ENCODE peak calls at places on chromosomes 16 and 17, in four cellular contexts. One of them, this sample, is unnamed.

GRCh38 chr17:46193626-46194392 is 580 bp upstream of the KANSL1 start:
- DNase-seq in AG04450: peak; percentile 70
- DNase-seq in IMR-90: peak; percentile 88
- DNase-seq in RWPE1: peak; percentile 96
- DNase-seq in this sample: peak; percentile 98

GRCh38 chr16:83717814-83718213 is 90.0 kb upstream of the HSBP1 start:
- DNase-seq in RWPE1: no peak
- DNase-seq in AG04450: no peak
- DNase-seq in IMR-90: peak; percentile 49
- DNase-seq in this sample: peak; percentile 76

GRCh38 chr17:1203111-1203966 is 23.6 kb upstream of the ABR start:
- DNase-seq in IMR-90: peak; percentile 51
- DNase-seq in RWPE1: peak; percentile 93
- DNase-seq in AG04450: no peak
- DNase-seq in this sample: peak; percentile 82

GRCh38 chr16:27242868-27243590 is 25.5 kb downstream of the NSMCE1 start:
- DNase-seq in AG04450: peak; percentile 94
- DNase-seq in IMR-90: peak; percentile 98
- DNase-seq in RWPE1: no peak
- DNase-seq in this sample: peak; percentile 98

GRCh38 chr17:57164814-57165213 is 79.8 kb downstream of the AKAP1 start:
- DNase-seq in RWPE1: no peak
- DNase-seq in IMR-90: no peak
- DNase-seq in AG04450: no peak
- DNase-seq in this sample: no peak

GRCh38 chr16:59060212-59060611 is 326.1 kb upstream of the GOT2 start:
- DNase-seq in AG04450: peak; percentile 3
- DNase-seq in IMR-90: peak; percentile 84
- DNase-seq in RWPE1: no peak
- DNase-seq in this sample: peak; percentile 36

GRCh38 chr17:28760987-28761562 is 17.3 kb downstream of the TRAF4 start:
- DNase-seq in IMR-90: peak; percentile 66
- DNase-seq in RWPE1: no peak
- DNase-seq in AG04450: no peak
- DNase-seq in this sample: peak; percentile 48

GRCh38 chr16:84117482-84117843 is 721 bp upstream of the MBTPS1 start:
- DNase-seq in IMR-90: peak; percentile 31
- DNase-seq in RWPE1: peak; percentile 11
- DNase-seq in AG04450: no peak
- DNase-seq in this sample: peak; percentile 63

GRCh38 chr17:77427471-77427991 is 286.8 kb downstream of the SEC14L1 start:
- DNase-seq in AG04450: no peak
- DNase-seq in RWPE1: peak; percentile 63
- DNase-seq in IMR-90: peak; percentile 89
- DNase-seq in this sample: peak; percentile 90

GRCh38 chr17:66602659-66603363 is 232.1 kb upstream of the CACNG5 start:
- DNase-seq in IMR-90: peak; percentile 77
- DNase-seq in RWPE1: no peak
- DNase-seq in AG04450: no peak
- DNase-seq in this sample: peak; percentile 52

GRCh38 chr17:42101513-42102292 is 3.4 kb upstream of the ZNF385C start:
- DNase-seq in RWPE1: peak; percentile 61
- DNase-seq in IMR-90: peak; percentile 57
- DNase-seq in AG04450: peak; percentile 13
- DNase-seq in this sample: peak; percentile 50

GRCh38 chr17:61400786-61401279 is 1.2 kb downstream of the TBX2 start:
- DNase-seq in IMR-90: no peak
- DNase-seq in AG04450: no peak
- DNase-seq in RWPE1: no peak
- DNase-seq in this sample: peak; percentile 50

GRCh38 chr17:59369026-59369724 is 37.7 kb downstream of the YPEL2 start:
- DNase-seq in RWPE1: no peak
- DNase-seq in AG04450: no peak
- DNase-seq in IMR-90: no peak
- DNase-seq in this sample: no peak

GRCh38 chr17:19513897-19514488 is 19.7 kb upstream of the SLC47A1 start:
- DNase-seq in AG04450: peak; percentile 24
- DNase-seq in RWPE1: peak; percentile 44
- DNase-seq in IMR-90: peak; percentile 60
- DNase-seq in this sample: peak; percentile 79

GRCh38 chr16:67833418-67834241 is 8.5 kb upstream of the THAP11 start:
- DNase-seq in AG04450: peak; percentile 63
- DNase-seq in RWPE1: peak; percentile 91
- DNase-seq in IMR-90: peak; percentile 84
- DNase-seq in this sample: peak; percentile 91

GRCh38 chr17:78697122-78697845 is 84.8 kb downstream of the CYTH1 start:
- DNase-seq in IMR-90: peak; percentile 56
- DNase-seq in RWPE1: no peak
- DNase-seq in AG04450: no peak
- DNase-seq in this sample: no peak

GRCh38 chr17:37844158-37844976 is 79.8 kb upstream of the TBC1D3K start:
- DNase-seq in IMR-90: peak; percentile 58
- DNase-seq in AG04450: peak; percentile 15
- DNase-seq in RWPE1: peak; percentile 50
- DNase-seq in this sample: peak; percentile 67

GRCh38 chr16:72947379-72948237 is 100.3 kb downstream of the ZFHX3 start:
- DNase-seq in RWPE1: no peak
- DNase-seq in IMR-90: no peak
- DNase-seq in AG04450: no peak
- DNase-seq in this sample: no peak

GRCh38 chr17:13931111-13931526 is 138.2 kb upstream of the COX10 start:
- DNase-seq in IMR-90: peak; percentile 19
- DNase-seq in AG04450: no peak
- DNase-seq in RWPE1: no peak
- DNase-seq in this sample: peak; percentile 36

GRCh38 chr16:29198731-29199521 is 207.6 kb downstream of the NPIPB11 start:
- DNase-seq in IMR-90: no peak
- DNase-seq in RWPE1: no peak
- DNase-seq in AG04450: no peak
- DNase-seq in this sample: no peak

GRCh38 chr16:15776572-15776971 is 80.3 kb downstream of the MYH11 start:
- DNase-seq in AG04450: no peak
- DNase-seq in IMR-90: no peak
- DNase-seq in RWPE1: no peak
- DNase-seq in this sample: no peak

GRCh38 chr16:8346291-8346690 is 244.0 kb downstream of the TMEM114 start:
- DNase-seq in RWPE1: no peak
- DNase-seq in IMR-90: no peak
- DNase-seq in AG04450: no peak
- DNase-seq in this sample: no peak

GRCh38 chr17:67801626-67802175 is 23.6 kb upstream of the BPTF start:
- DNase-seq in IMR-90: no peak
- DNase-seq in AG04450: no peak
- DNase-seq in RWPE1: no peak
- DNase-seq in this sample: no peak

GRCh38 chr17:67620636-67621035 is 97.1 kb upstream of the NOL11 start:
- DNase-seq in AG04450: no peak
- DNase-seq in RWPE1: no peak
- DNase-seq in IMR-90: no peak
- DNase-seq in this sample: no peak

GRCh38 chr17:41702712-41703111 is 9.4 kb upstream of the GAST start:
- DNase-seq in RWPE1: no peak
- DNase-seq in IMR-90: no peak
- DNase-seq in AG04450: no peak
- DNase-seq in this sample: no peak

GRCh38 chr16:13453325-13453724 is 466.6 kb upstream of the ERCC4 start:
- DNase-seq in AG04450: no peak
- DNase-seq in RWPE1: peak; percentile 15
- DNase-seq in IMR-90: no peak
- DNase-seq in this sample: no peak

GRCh38 chr17:79520893-79521210 is 90.0 kb downstream of the RBFOX3 start:
- DNase-seq in AG04450: no peak
- DNase-seq in RWPE1: no peak
- DNase-seq in IMR-90: no peak
- DNase-seq in this sample: no peak

GRCh38 chr17:78725448-78726021 is 56.5 kb downstream of the CYTH1 start:
- DNase-seq in AG04450: no peak
- DNase-seq in RWPE1: no peak
- DNase-seq in IMR-90: no peak
- DNase-seq in this sample: no peak

DNA sequence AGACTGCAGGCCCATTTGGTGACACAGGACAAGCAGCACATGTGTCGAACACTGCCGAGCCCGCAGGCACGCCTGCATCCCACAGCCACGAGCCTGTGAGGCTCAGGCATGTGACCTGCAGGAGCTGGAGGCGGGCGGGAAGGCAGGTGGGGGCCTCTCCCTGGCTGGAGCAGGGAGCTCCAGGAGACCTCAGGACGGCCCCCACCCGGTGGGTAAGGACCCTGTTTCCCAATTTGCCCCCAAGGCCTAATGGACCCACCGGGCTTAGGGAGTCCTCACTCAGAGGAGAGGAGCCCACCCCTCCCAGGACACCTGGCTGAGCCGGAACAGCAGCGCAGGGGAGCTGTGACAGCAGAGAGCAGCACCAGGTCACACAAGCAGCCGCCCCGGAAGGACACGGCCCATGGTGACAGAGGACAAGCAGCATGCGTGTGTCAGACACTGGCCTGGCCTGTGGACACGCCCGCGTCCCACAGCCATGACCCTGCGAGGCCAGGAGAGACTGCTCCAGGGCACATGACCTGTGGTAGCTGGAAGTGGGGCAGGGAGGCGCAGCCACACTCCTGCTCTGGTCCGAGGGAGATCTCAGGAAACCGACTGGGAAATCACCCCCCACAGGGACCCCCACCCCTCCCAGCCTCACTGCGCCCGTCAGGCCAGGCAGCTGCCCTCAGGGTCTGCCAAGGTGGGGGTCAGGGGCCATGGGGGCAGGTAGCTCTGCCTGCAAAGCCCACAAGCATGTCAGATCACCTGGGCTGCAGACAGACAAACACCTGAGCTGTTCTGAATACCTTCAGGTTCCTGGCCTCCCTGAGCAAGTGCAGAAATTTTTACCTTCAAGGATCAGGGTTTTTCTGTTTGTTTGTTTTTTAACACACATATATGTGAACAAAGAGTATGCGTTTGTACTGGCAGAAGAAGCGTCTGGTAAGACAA is 2.4 kb downstream of the SPSB3 start:
- DNase-seq in AG04450: no peak
- DNase-seq in RWPE1: no peak
- DNase-seq in IMR-90: no peak
- DNase-seq in this sample: no peak
- H3K27ac ChIP-seq in AG04450: no peak overlapping the region
- H3K27ac ChIP-seq in RWPE1: peak overlapping the region; percentile 92
- H3K27ac ChIP-seq in IMR-90: no peak overlapping the region
- H3K27ac ChIP-seq in this sample: no peak overlapping the region

GRCh38 chr16:85389679-85390470 is 223.2 kb upstream of the GSE1 start:
- DNase-seq in RWPE1: no peak
- DNase-seq in IMR-90: no peak
- DNase-seq in AG04450: no peak
- DNase-seq in this sample: no peak
- H3K27ac ChIP-seq in RWPE1: peak overlapping the region; percentile 98
- H3K27ac ChIP-seq in IMR-90: peak overlapping the region; percentile 43
- H3K27ac ChIP-seq in AG04450: peak overlapping the region; percentile 39
- H3K27ac ChIP-seq in this sample: peak overlapping the region; percentile 38

DNA sequence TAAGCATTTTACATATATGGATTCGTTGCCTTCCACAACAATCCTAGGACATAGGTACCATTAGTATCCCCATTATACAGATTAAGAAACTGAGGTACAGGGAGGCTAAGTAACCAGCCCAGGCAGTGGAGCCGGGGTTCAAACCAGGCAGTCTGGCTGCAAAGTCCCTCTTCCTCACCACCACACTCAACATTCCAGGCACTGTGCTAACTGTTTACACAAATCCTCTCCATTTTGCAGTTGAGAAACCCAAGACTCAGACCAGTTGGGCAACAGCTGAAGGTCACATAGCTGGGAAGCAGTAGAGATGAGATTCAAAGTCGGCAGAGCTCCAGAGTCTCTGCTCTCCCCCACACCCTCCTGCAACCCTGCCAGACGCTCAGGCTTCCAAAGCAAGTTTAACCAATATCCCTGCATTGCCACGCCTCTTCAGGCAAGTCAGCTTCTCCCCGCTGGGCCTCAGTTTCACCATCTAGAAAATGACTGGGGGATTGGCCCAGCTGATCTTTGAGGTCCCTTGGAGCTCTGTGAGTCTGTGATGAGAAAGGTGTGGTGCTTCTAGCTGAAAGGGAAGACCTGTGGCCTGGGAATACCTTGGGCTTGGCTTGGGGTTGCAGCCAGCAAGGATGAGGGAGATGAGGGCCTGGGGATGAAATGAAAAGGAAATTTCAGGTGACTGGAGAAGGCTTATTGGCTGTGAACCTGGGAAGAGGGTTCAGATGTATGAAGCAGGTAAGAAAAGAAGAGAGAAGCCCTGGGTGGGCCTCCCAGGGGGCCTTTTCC is 14.0 kb downstream of the CCR7 start:
- DNase-seq in RWPE1: no peak
- DNase-seq in AG04450: peak; percentile 99
- DNase-seq in IMR-90: peak; percentile 100
- DNase-seq in this sample: peak; percentile 98
- H3K27ac ChIP-seq in RWPE1: peak overlapping the region; percentile 29
- H3K27ac ChIP-seq in AG04450: peak overlapping the region; percentile 100
- H3K27ac ChIP-seq in IMR-90: peak overlapping the region; percentile 98
- H3K27ac ChIP-seq in this sample: peak overlapping the region; percentile 97

GRCh38 chr17:76383645-76384221 is 676 bp upstream of the SPHK1 start:
- DNase-seq in RWPE1: peak; percentile 57
- DNase-seq in IMR-90: peak; percentile 53
- DNase-seq in AG04450: no peak
- DNase-seq in this sample: peak; percentile 84
- H3K27ac ChIP-seq in RWPE1: peak overlapping the region; percentile 96
- H3K27ac ChIP-seq in IMR-90: peak overlapping the region; percentile 66
- H3K27ac ChIP-seq in AG04450: peak overlapping the region; percentile 87
- H3K27ac ChIP-seq in this sample: no peak overlapping the region

DNA sequence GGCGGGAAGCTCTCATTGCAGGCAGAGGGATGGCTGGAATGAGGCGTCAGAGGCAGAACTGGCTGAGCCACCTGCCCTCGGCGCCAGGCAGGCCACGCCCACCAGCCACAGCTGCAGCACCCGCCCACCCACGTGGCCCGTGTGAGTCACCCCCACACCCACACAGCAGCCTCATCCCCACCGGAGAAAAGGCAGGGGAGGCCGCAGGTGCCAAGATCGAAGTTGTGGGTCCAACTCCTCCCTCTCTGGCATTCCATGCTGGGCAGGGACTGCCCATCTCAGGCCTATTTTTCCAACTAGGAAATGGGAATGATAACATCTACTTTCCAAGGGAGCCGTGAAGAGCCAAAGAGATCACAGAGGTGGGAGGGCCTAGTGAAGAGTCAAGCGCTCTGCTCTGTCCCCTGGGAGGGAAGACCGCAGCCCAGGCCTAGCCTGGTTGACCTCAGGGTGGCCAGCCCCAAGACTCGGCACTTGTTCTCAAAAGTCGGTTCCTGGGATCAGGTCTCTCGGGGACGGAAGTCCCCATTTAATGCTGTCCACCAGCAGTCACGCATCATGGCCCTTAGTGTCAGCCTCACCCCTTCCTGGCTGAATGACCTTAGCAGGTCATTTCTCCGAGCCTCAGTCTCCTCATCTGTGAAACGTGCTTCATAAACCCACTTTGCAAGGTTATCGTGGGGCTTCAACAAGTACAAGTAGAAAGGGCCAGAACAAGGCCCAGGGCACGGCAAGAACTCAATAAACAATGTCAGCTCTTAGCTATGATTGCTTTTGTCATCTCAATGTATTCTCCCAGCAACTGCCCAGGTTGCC is at the start of gene TRPV3:
- DNase-seq in RWPE1: peak; percentile 82
- DNase-seq in AG04450: no peak
- DNase-seq in IMR-90: no peak
- DNase-seq in this sample: no peak
- H3K27ac ChIP-seq in RWPE1: peak within 1 kb of the TSS; percentile 79
- H3K27ac ChIP-seq in AG04450: peak within 1 kb of the TSS; percentile 61
- H3K27ac ChIP-seq in IMR-90: no peak within 1 kb of the TSS
- H3K27ac ChIP-seq in this sample: no peak within 1 kb of the TSS

This sample was measured in mesenchymal stem cell.